ENCODE peak calls at places on chromosomes 6 and 20, in five cellular contexts. B is psoas muscle, J is uterus, O is aorta, C is HCT116. V is an unnamed sample.

GRCh38 chr6:47209632-47210031 is 100.1 kb downstream of the TNFRSF21 start:
- DNase-seq in B (no peak), J (no peak), C (no peak), O (no peak), V (no peak)

GRCh38 chr20:56316483-56316882 is 42.3 kb upstream of the FAM210B start:
- DNase-seq in J (no peak), B (no peak), O (no peak), C (no peak), V (no peak)

GRCh38 chr20:35125753-35126152 is 21.4 kb downstream of the EDEM2 start:
- DNase-seq in B (no peak), O (no peak), J (no peak), C (no peak), V (no peak)

GRCh38 chr6:43256670-43257664 is 13.7 kb downstream of the TTBK1 start:
- DNase-seq in B (peak), O (no peak), C (no peak), J (no peak), V (no peak)

GRCh38 chr20:51534764-51535386 is 7.6 kb downstream of the NFATC2 start:
- DNase-seq in B (no peak), C (no peak), O (no peak), J (no peak), V (no peak)

GRCh38 chr6:19333936-19334335 is 503.2 kb upstream of the ID4 start:
- DNase-seq in J (no peak), O (no peak), B (no peak), C (no peak), V (no peak)

GRCh38 chr6:136782021-136782770 is 10.1 kb downstream of the MAP3K5 start:
- DNase-seq in B (no peak), O (no peak), C (no peak), J (no peak), V (no peak)

GRCh38 chr6:498795-499231 is 107.3 kb downstream of the IRF4 start:
- DNase-seq in J (no peak), B (no peak), O (no peak), C (no peak), V (no peak)

GRCh38 chr6:71056656-71057055 is 99.8 kb upstream of the B3GAT2 start:
- DNase-seq in O (no peak), J (no peak), B (no peak), C (no peak), V (no peak)

GRCh38 chr6:88360203-88360797 is 194.2 kb upstream of the CNR1 start:
- DNase-seq in O (no peak), C (no peak), B (no peak), J (no peak), V (no peak)

GRCh38 chr6:140101818-140102217 is 727.4 kb upstream of the CITED2 start:
- DNase-seq in B (no peak), C (no peak), J (no peak), O (no peak), V (no peak)

GRCh38 chr6:163414367-163415175 is at the start of gene QKI:
- DNase-seq in J (peak), C (no peak), B (peak), O (peak), V (peak)

GRCh38 chr6:114733596-114733995 is 390.8 kb upstream of the HS3ST5 start:
- DNase-seq in O (no peak), B (no peak), J (no peak), C (no peak), V (no peak)

GRCh38 chr20:56433880-56434255 is 21.8 kb downstream of the CASS4 start:
- DNase-seq in O (no peak), J (no peak), B (no peak), C (no peak), V (no peak)

GRCh38 chr6:75196051-75196743 is 9.7 kb downstream of the COL12A1 start:
- DNase-seq in J (no peak), O (no peak), C (no peak), B (no peak), V (no peak)

GRCh38 chr6:129621252-129621651 is 88.7 kb downstream of the ARHGAP18 start:
- DNase-seq in O (no peak), B (peak), C (no peak), J (no peak), V (no peak)

GRCh38 chr6:158849899-158850806 is 31.0 kb upstream of the EZR start:
- DNase-seq in C (peak), O (no peak), B (no peak), J (no peak), V (peak)

GRCh38 chr20:5078399-5078958 is 41.3 kb downstream of the PCNA start:
- DNase-seq in B (peak), O (peak), C (no peak), J (no peak), V (peak)

GRCh38 chr20:13274311-13274965 is 53.4 kb downstream of the ISM1 start:
- DNase-seq in C (no peak), O (no peak), B (no peak), J (no peak), V (no peak)

GRCh38 chr20:41140226-41141133 is 3.1 kb downstream of the PLCG1 start:
- DNase-seq in B (no peak), C (no peak), J (no peak), O (no peak), V (no peak)

GRCh38 chr6:33367009-33367714 is 24.5 kb upstream of the KIFC1 start:
- DNase-seq in B (no peak), J (no peak), O (no peak), C (no peak), V (no peak)

GRCh38 chr6:170405311-170405975 is 98.9 kb downstream of the FAM120B start:
- DNase-seq in J (no peak), C (no peak), O (no peak), B (no peak), V (no peak)

GRCh38 chr6:170404697-170405096 is 98.1 kb downstream of the FAM120B start:
- DNase-seq in O (no peak), C (no peak), B (no peak), J (no peak), V (no peak)

GRCh38 chr6:170402318-170403040 is 95.9 kb downstream of the FAM120B start:
- DNase-seq in C (no peak), O (no peak), J (no peak), B (no peak), V (no peak)

GRCh38 chr6:170403451-170403850 is 96.9 kb downstream of the FAM120B start:
- DNase-seq in B (no peak), C (no peak), O (no peak), J (no peak), V (no peak)

DNA sequence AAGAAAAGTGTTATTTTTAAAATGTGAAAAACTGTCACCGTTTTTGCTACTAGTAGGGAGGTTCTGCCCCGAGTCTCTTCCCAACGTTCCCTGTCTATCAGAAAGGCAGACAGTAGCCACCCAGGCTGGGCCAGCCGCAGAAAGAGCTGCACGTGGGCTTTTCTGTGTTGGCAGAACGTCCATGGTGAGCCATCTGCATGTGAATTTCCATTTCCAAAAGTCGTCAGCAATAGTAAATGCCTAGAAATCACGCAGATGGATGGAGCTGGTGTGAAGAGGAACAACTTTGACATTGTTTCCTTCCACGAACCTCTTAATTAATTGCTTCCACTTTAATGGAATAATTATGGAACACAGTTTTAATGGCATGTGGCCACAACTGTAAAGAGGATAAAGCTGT is 97.5 kb downstream of the FAM120B start:
- DNase-seq in O (no peak), C (no peak), J (no peak), B (no peak), V (no peak)
- H3K4me3 ChIP-seq in O (no peak), C (no peak), J (no peak), B (no peak), V (no peak)

GRCh38 chr6:141467881-141468280 is 664.8 kb upstream of the GJE1 start:
- DNase-seq in C (no peak), J (no peak), B (no peak), O (no peak), V (no peak)

GRCh38 chr6:141467041-141467440 is 665.7 kb upstream of the GJE1 start:
- DNase-seq in O (no peak), J (no peak), B (no peak), C (no peak), V (no peak)

GRCh38 chr6:141463237-141463977 is 669.3 kb upstream of the GJE1 start:
- DNase-seq in C (no peak), B (no peak), J (no peak), O (no peak), V (no peak)

GRCh38 chr6:141460743-141461484 is 671.8 kb upstream of the GJE1 start:
- DNase-seq in J (no peak), C (no peak), B (no peak), O (no peak), V (no peak)

GRCh38 chr6:141464490-141464889 is 668.2 kb upstream of the GJE1 start:
- DNase-seq in B (no peak), O (no peak), J (no peak), C (no peak), V (no peak)
- H3K27ac ChIP-seq in B (no peak), O (no peak), J (no peak), C (no peak), V (no peak)

GRCh38 chr6:84645000-84645399 is 119.4 kb downstream of the TBX18 start:
- DNase-seq in O (no peak), J (no peak), C (no peak), B (no peak), V (no peak)
- H3K4me3 ChIP-seq in O (no peak), J (no peak), C (no peak), B (no peak), V (no peak)

GRCh38 chr6:51995214-51995735 is 92.1 kb downstream of the PKHD1 start:
- DNase-seq in O (no peak), J (no peak), C (no peak), B (no peak), V (no peak)
- H3K27ac ChIP-seq in O (no peak), J (no peak), C (no peak), B (no peak), V (no peak)

GRCh38 chr6:5866547-5867051 is 140.1 kb downstream of the NRN1 start:
- DNase-seq in C (no peak), O (no peak), J (no peak), B (no peak), V (no peak)
- H3K4me3 ChIP-seq in C (no peak), O (peak), J (no peak), B (peak), V (peak)

GRCh38 chr6:109379706-109380105 is 2.6 kb downstream of the CD164 start:
- DNase-seq in C (no peak), O (no peak), B (no peak), J (no peak), V (no peak)
- H3K27ac ChIP-seq in C (no peak), O (no peak), B (peak), J (no peak), V (peak)

GRCh38 chr20:43909720-43910119 is 4.9 kb upstream of the TOX2 start:
- DNase-seq in C (no peak), B (no peak), O (no peak), J (no peak), V (no peak)

GRCh38 chr20:43913291-43914025 is 1.2 kb upstream of the TOX2 start:
- DNase-seq in C (no peak), O (no peak), B (no peak), J (no peak), V (no peak)

GRCh38 chr20:43909211-43909610 is 5.4 kb upstream of the TOX2 start:
- DNase-seq in J (no peak), C (no peak), B (no peak), O (no peak), V (no peak)

GRCh38 chr20:43911066-43911465 is 3.6 kb upstream of the TOX2 start:
- DNase-seq in B (no peak), J (no peak), C (peak), O (no peak), V (no peak)

GRCh38 chr20:43910564-43910963 is 4.1 kb upstream of the TOX2 start:
- DNase-seq in J (no peak), C (no peak), O (no peak), B (no peak), V (no peak)
- H3K4me3 ChIP-seq in J (no peak), C (no peak), O (no peak), B (no peak), V (no peak)

GRCh38 chr6:11425431-11425871 is 112.1 kb upstream of the TMEM170B start:
- DNase-seq in O (no peak), B (no peak), J (no peak), C (no peak), V (no peak)
- H3K27ac ChIP-seq in O (no peak), B (no peak), J (no peak), C (no peak), V (no peak)

DNA sequence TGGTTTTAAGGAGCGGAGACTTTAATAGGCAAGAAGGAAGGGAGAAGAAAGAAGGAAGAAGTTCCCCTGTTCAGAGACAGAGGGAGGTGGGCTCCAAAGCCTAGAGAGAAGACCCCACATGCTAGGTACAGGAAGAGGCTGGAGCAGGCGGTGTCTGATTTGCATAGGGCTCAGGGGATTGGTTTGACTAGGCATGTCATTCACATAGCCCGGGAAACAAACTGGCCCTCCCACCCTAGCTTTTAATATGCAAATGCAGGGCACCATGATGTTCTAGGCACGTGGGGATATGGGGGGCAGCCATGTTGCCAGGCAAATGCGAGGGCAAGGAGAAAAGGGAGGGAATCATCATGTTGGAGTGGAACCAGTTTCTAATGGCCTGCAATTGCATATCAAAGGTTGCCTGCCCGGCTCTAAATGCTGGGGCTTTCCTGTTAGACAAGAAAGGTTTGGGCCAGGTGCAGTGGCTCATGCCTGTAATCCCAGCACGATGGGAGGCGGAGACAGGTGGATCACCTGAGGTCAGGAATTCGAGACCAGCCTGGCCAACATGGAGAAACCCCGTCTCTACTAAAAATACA is 34.3 kb upstream of the AGPAT4 start:
- DNase-seq in O (no peak), B (no peak), C (no peak), J (no peak), V (no peak)
- H3K4me3 ChIP-seq in O (no peak), B (no peak), C (no peak), J (no peak), V (no peak)